ENCODE peak calls at places on chromosomes 13 and 19, in four cellular contexts. Z is ascending aorta, D is sigmoid colon, E is GM12865. A is an unnamed sample.

GRCh38 chr13:39377699-39378098 is 225.3 kb downstream of the LHFPL6 start:
- DNase-seq in Z (no peak), D (no peak), E (no peak), A (no peak)

GRCh38 chr19:48613024-48613851 is 1.6 kb downstream of the FAM83E start:
- DNase-seq in D (no peak), E (peak), Z (no peak), A (no peak)

GRCh38 chr13:70523622-70524021 is 415.4 kb upstream of the KLHL1 start:
- DNase-seq in Z (no peak), D (no peak), E (no peak), A (no peak)

GRCh38 chr19:20079487-20079886 is 1.7 kb downstream of the ZNF90 start:
- DNase-seq in D (no peak), E (no peak), Z (no peak), A (no peak)

GRCh38 chr13:98653471-98653985 is 76.6 kb upstream of the STK24 start:
- DNase-seq in D (peak), Z (peak), E (peak), A (peak)

GRCh38 chr13:82758056-82758455 is 1124.2 kb downstream of the SLITRK1 start:
- DNase-seq in Z (no peak), E (no peak), D (no peak), A (no peak)

GRCh38 chr19:55285225-55285890 is 1.6 kb downstream of the BRSK1 start:
- DNase-seq in Z (no peak), D (no peak), E (no peak), A (no peak)

GRCh38 chr19:49425922-49426592 is 869 bp downstream of the GFY start:
- DNase-seq in D (no peak), E (no peak), Z (no peak), A (no peak)

GRCh38 chr19:33241530-33242101 is 16.0 kb upstream of the SLC7A10 start:
- DNase-seq in Z (no peak), D (no peak), E (peak), A (no peak)

GRCh38 chr13:110912651-110913051 is 2.2 kb downstream of the ANKRD10 start:
- DNase-seq in D (no peak), E (peak), Z (peak), A (no peak)

GRCh38 chr19:1292419-1293151 is 6.9 kb downstream of the EFNA2 start:
- DNase-seq in Z (no peak), D (no peak), E (no peak), A (no peak)

GRCh38 chr13:91346848-91347211 is 657 bp upstream of the MIR17HG start:
- DNase-seq in E (peak), Z (no peak), D (no peak), A (peak)

GRCh38 chr13:73903561-73903960 is 230.6 kb downstream of the KLF12 start:
- DNase-seq in Z (no peak), E (no peak), D (no peak), A (no peak)

GRCh38 chr13:71254384-71254783 is 612.6 kb downstream of the DACH1 start:
- DNase-seq in D (no peak), E (no peak), Z (no peak), A (no peak)

GRCh38 chr19:58399903-58400637 is 4.6 kb downstream of the RNF225 start:
- DNase-seq in E (no peak), Z (no peak), D (peak), A (no peak)

GRCh38 chr19:41688687-41689086 is 617 bp upstream of the CEACAM7 start:
- DNase-seq in D (no peak), Z (no peak), E (no peak), A (no peak)

GRCh38 chr19:53883741-53884140 is 1.7 kb downstream of the PRKCG start:
- DNase-seq in E (no peak), Z (no peak), D (no peak), A (no peak)

GRCh38 chr13:30700364-30700763 is 35.0 kb upstream of the ALOX5AP start:
- DNase-seq in D (no peak), E (no peak), Z (peak), A (no peak)

DNA sequence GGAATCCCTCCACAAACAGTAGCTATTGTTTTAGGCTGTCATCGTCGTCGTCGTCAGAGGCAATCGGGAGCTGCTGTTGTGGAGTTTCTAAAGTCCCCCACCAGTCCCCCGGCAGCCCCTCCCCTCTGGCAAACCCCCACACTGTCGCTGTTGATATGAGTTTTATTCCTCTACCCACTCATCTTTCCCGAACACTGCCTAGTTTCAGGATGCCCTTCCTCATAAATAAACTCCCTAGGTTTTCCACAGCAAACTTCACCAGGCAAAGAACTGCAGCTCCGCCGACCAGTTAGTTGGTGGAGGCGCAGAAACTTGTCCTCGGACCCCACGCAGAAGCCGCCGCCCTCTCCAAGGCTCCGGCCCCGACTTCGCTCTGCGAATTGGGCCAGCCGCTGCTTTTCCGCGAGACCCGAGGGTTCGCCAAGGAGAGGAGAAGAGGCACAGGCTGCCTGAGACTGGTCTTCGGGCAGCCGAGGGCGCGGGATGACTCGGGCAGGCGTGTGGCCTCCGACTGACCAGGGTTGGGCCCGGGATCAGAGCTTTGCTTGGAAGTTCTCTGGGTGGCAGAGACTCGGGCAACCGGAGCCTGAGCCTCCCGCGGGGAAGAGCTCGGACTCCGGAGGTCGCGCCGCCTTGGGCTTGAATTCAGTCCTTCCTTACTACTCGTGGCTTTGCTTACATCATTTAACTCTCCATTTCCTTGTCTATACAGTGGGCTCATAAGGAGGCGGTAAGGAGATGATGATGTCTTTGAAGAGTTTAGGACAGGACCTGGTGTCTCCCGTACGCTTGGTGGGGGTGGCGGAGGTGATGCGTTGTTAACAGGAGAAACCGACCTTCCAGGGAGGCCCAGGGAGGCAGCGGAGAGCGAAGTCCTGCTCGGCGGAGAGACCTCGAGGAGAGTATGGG is 7.9 kb downstream of the PDX1 start:
- DNase-seq in D (no peak), E (no peak), Z (no peak), A (no peak)
- TF ChIP-seq CTCF in D (no peak), E (no peak), Z (no peak), A (no peak)

GRCh38 chr13:109784590-109785140 is 1.7 kb downstream of the IRS2 start:
- DNase-seq in E (no peak), D (peak), Z (peak), A (peak)
- TF ChIP-seq CTCF in E (no peak), D (no peak), Z (peak), A (peak)

GRCh38 chr19:9436358-9436757 is 985 bp upstream of the ZNF266 start:
- DNase-seq in E (no peak), D (no peak), Z (no peak), A (no peak)

GRCh38 chr19:9431475-9431874 is 3.9 kb downstream of the ZNF266 start:
- DNase-seq in D (no peak), Z (no peak), E (no peak), A (peak)

GRCh38 chr19:9430444-9430843 is 4.9 kb downstream of the ZNF266 start:
- DNase-seq in Z (no peak), E (no peak), D (no peak), A (no peak)

GRCh38 chr19:9435279-9436268 is at the start of gene ZNF266:
- DNase-seq in Z (peak), D (peak), E (peak), A (peak)
- TF ChIP-seq CTCF in Z (peak), D (peak), E (peak), A (peak)

DNA sequence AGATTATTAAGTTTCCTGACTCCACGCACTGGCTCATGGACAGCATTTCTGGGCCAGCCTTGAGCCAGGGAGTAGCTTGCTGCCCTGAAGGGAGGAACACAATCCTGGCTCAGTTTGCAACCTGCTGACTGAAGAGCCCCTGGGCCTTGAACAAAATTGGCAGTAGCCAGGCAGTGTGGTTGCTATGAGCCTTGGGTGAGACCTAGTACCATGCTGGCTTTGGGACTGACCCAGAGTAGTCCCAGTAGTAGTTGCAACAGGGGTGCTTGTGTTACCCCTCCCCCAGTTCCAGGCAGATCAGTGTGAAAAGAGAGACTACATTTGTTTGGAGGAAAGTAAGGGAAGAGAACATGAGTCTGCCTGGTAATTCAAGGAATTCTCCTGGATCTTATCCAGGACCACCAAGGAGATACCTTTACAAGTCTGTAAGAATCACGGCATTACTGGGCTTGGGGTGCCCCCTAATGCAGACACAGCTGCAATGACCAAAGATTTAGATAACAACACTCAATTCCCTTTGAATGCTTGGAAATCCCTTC is 22.0 kb downstream of the ITGBL1 start:
- DNase-seq in D (no peak), E (no peak), Z (no peak), A (no peak)
- TF ChIP-seq CTCF in D (no peak), E (peak), Z (no peak), A (peak)

DNA sequence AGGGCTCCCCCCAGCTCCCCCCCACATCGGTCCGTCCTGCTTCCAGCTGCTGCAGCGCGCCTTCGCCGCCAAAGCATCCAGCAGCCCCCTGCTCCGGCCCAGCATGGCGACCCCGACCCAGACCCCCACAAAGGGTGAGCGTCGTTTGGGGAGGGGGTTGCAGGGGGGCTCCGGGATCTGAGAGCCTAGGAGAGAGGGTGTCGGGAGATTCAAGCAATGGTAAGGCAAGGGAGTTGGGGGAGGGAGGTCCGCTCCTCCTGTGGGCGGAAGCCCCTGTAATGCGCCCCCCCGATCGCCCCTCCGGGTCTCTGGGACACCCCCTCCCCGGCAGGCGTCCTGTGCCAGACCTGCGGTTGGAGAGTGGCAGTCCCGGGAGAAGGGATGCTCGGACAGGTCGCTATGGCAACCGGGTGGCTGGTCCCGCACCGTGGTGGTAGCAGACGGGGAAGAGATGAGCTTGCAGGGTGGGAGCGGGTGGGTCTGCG is at the start of gene FXYD7:
- DNase-seq in Z (no peak), D (no peak), E (no peak), A (no peak)
- TF ChIP-seq CTCF in Z (no peak), D (no peak), E (no peak), A (peak)

GRCh38 chr13:113947321-113948033 is 26.4 kb downstream of the C13orf46 start:
- DNase-seq in D (no peak), E (no peak), Z (peak), A (no peak)
- TF ChIP-seq CTCF in D (peak), E (peak), Z (peak), A (peak)

GRCh38 chr19:47228937-47229673 is 1.9 kb downstream of the BBC3 start:
- DNase-seq in E (no peak), Z (no peak), D (peak), A (no peak)

GRCh38 chr19:47230921-47231214 is at the start of gene BBC3:
- DNase-seq in E (no peak), D (no peak), Z (no peak), A (no peak)

GRCh38 chr19:47229674-47230121 is 1.3 kb downstream of the BBC3 start:
- DNase-seq in D (no peak), E (peak), Z (no peak), A (no peak)

GRCh38 chr19:47231215-47232054 is 436 bp upstream of the BBC3 start:
- DNase-seq in Z (peak), D (peak), E (peak), A (peak)

GRCh38 chr19:47230122-47230920 is 678 bp downstream of the BBC3 start:
- DNase-seq in E (peak), D (peak), Z (peak), A (peak)
- TF ChIP-seq CTCF in E (peak), D (peak), Z (peak), A (peak)

GRCh38 chr13:32415019-32415418 is 12.9 kb downstream of the N4BP2L1 start:
- DNase-seq in Z (no peak), E (peak), D (no peak), A (no peak)
- TF ChIP-seq CTCF in Z (no peak), E (peak), D (no peak), A (peak)